ENCODE peak calls at places on chromosomes 12 and 14, in five cellular contexts. Z is astrocyte of the spinal cord; T is naive thymus-derived CD4-positive, alpha-beta T cell; D is body of pancreas; E is PC-3. W is an unnamed sample.

GRCh38 chr12:67531519-67531918 is 117.0 kb upstream of the DYRK2 start:
- DNase-seq in T (no peak), D (no peak), E (no peak), Z (peak), W (no peak)

GRCh38 chr14:24246765-24247212 is 4.4 kb upstream of the TINF2 start:
- DNase-seq in Z (no peak), T (no peak), D (no peak), E (no peak), W (no peak)

GRCh38 chr14:65346895-65347294 is 65.6 kb upstream of the FUT8 start:
- DNase-seq in D (no peak), E (no peak), T (no peak), Z (no peak), W (no peak)

GRCh38 chr12:121921106-121921505 is 2.7 kb downstream of the CFAP251 start:
- DNase-seq in Z (no peak), T (no peak), D (no peak), E (no peak), W (no peak)

GRCh38 chr14:103155013-103155412 is 31.8 kb downstream of the TNFAIP2 start:
- DNase-seq in Z (no peak), T (no peak), D (peak), E (peak), W (no peak)

GRCh38 chr14:96424104-96424989 is 32.4 kb downstream of the AK7 start:
- DNase-seq in E (peak), Z (peak), D (peak), T (peak), W (peak)

GRCh38 chr12:121803861-121804416 is at the start of gene SETD1B:
- DNase-seq in T (peak), D (peak), E (peak), Z (peak), W (no peak)

GRCh38 chr12:40474630-40475029 is 217.6 kb upstream of the CNTN1 start:
- DNase-seq in T (no peak), Z (no peak), E (no peak), D (no peak), W (no peak)